ENCODE peak calls at places on chromosome 18, in seven cellular contexts. One of them, this sample, is unnamed.

GRCh38 chr18:75086494-75087034 is 122.4 kb downstream of the PTGR3 start:
- DNase-seq in CD8-positive, alpha-beta T cell: no peak
- DNase-seq in ovary: no peak
- DNase-seq in adrenal gland: no peak
- DNase-seq in WERI-Rb-1: no peak
- DNase-seq in sigmoid colon: no peak
- DNase-seq in HL-60: no peak
- DNase-seq in this sample: no peak

GRCh38 chr18:12944724-12945123 is 3.1 kb upstream of the SEH1L start:
- DNase-seq in CD8-positive, alpha-beta T cell: no peak
- DNase-seq in ovary: peak
- DNase-seq in adrenal gland: peak
- DNase-seq in WERI-Rb-1: no peak
- DNase-seq in sigmoid colon: no peak
- DNase-seq in HL-60: no peak
- DNase-seq in this sample: peak

GRCh38 chr18:33839452-33840225 is 261.6 kb downstream of the ASXL3 start:
- DNase-seq in CD8-positive, alpha-beta T cell: no peak
- DNase-seq in ovary: no peak
- DNase-seq in adrenal gland: no peak
- DNase-seq in WERI-Rb-1: peak
- DNase-seq in sigmoid colon: no peak
- DNase-seq in HL-60: no peak
- DNase-seq in this sample: no peak

GRCh38 chr18:45760443-45761036 is 36.6 kb downstream of the SLC14A1 start:
- DNase-seq in CD8-positive, alpha-beta T cell: no peak
- DNase-seq in ovary: no peak
- DNase-seq in adrenal gland: no peak
- DNase-seq in WERI-Rb-1: no peak
- DNase-seq in sigmoid colon: no peak
- DNase-seq in HL-60: no peak
- DNase-seq in this sample: no peak

GRCh38 chr18:46067431-46068007 is 4.5 kb downstream of the PSTPIP2 start:
- DNase-seq in CD8-positive, alpha-beta T cell: no peak
- DNase-seq in ovary: no peak
- DNase-seq in adrenal gland: no peak
- DNase-seq in WERI-Rb-1: no peak
- DNase-seq in sigmoid colon: no peak
- DNase-seq in HL-60: no peak
- DNase-seq in this sample: no peak

GRCh38 chr18:13291299-13291698 is 72.7 kb downstream of the LDLRAD4 start:
- DNase-seq in CD8-positive, alpha-beta T cell: no peak
- DNase-seq in ovary: no peak
- DNase-seq in adrenal gland: no peak
- DNase-seq in WERI-Rb-1: no peak
- DNase-seq in sigmoid colon: no peak
- DNase-seq in HL-60: no peak
- DNase-seq in this sample: no peak

GRCh38 chr18:48842259-48843061 is 108.3 kb downstream of the SMAD7 start:
- DNase-seq in CD8-positive, alpha-beta T cell: peak
- DNase-seq in ovary: no peak
- DNase-seq in adrenal gland: no peak
- DNase-seq in WERI-Rb-1: no peak
- DNase-seq in sigmoid colon: no peak
- DNase-seq in HL-60: no peak
- DNase-seq in this sample: peak

GRCh38 chr18:47909484-47909883 is 21.0 kb downstream of the SMAD2 start:
- DNase-seq in CD8-positive, alpha-beta T cell: no peak
- DNase-seq in ovary: no peak
- DNase-seq in adrenal gland: no peak
- DNase-seq in WERI-Rb-1: no peak
- DNase-seq in sigmoid colon: no peak
- DNase-seq in HL-60: no peak
- DNase-seq in this sample: no peak

GRCh38 chr18:22243513-22243912 is 74.1 kb downstream of the GATA6 start:
- DNase-seq in CD8-positive, alpha-beta T cell: no peak
- DNase-seq in ovary: no peak
- DNase-seq in adrenal gland: no peak
- DNase-seq in WERI-Rb-1: no peak
- DNase-seq in sigmoid colon: no peak
- DNase-seq in HL-60: no peak
- DNase-seq in this sample: no peak

GRCh38 chr18:34767601-34768027 is 57.5 kb downstream of the DTNA start:
- DNase-seq in CD8-positive, alpha-beta T cell: no peak
- DNase-seq in ovary: no peak
- DNase-seq in adrenal gland: no peak
- DNase-seq in WERI-Rb-1: no peak
- DNase-seq in sigmoid colon: no peak
- DNase-seq in HL-60: no peak
- DNase-seq in this sample: no peak

DNA sequence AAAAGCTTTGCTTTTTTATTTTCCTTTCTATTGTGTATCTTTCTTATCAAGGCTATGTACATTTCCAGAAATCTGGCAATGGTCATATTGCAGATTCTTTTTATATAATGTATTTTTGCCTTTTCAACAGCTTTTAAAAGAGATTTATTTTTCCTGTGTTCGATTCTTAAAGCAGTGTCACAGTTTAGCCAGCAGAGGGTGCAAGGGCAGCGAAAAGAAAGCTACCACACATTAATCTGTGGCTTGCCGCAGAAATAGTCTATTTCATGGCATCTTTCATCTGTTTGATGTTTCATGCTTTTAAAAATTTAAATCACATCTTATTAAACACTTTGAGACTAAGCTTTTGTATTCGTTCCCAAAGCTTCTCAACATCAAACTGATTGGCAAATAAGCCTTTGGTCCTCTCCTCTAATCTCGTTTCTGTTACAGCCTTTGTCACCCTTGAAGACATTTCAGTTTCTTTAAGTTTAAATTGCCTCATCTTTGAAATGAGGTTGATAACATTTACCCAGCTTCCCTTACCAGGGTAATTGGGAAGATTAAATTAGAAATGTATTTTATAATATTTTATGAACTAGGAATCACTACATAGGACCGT is 73.3 kb downstream of the PIK3C3 start:
- DNase-seq in CD8-positive, alpha-beta T cell: no peak
- DNase-seq in ovary: no peak
- DNase-seq in adrenal gland: no peak
- DNase-seq in WERI-Rb-1: peak
- DNase-seq in sigmoid colon: no peak
- DNase-seq in HL-60: no peak
- DNase-seq in this sample: no peak
- TF ChIP-seq CTCF in CD8-positive, alpha-beta T cell: peak
- TF ChIP-seq CTCF in ovary: no peak
- TF ChIP-seq CTCF in adrenal gland: peak
- TF ChIP-seq CTCF in WERI-Rb-1: peak
- TF ChIP-seq CTCF in sigmoid colon: peak
- TF ChIP-seq CTCF in HL-60: peak
- TF ChIP-seq CTCF in this sample: peak

GRCh38 chr18:72697706-72698105 is 153.6 kb upstream of the CBLN2 start:
- DNase-seq in CD8-positive, alpha-beta T cell: no peak
- DNase-seq in ovary: no peak
- DNase-seq in adrenal gland: no peak
- DNase-seq in WERI-Rb-1: no peak
- DNase-seq in sigmoid colon: no peak
- DNase-seq in HL-60: no peak
- DNase-seq in this sample: no peak

GRCh38 chr18:72692086-72692485 is 147.9 kb upstream of the CBLN2 start:
- DNase-seq in CD8-positive, alpha-beta T cell: no peak
- DNase-seq in ovary: no peak
- DNase-seq in adrenal gland: no peak
- DNase-seq in WERI-Rb-1: no peak
- DNase-seq in sigmoid colon: no peak
- DNase-seq in HL-60: no peak
- DNase-seq in this sample: peak

DNA sequence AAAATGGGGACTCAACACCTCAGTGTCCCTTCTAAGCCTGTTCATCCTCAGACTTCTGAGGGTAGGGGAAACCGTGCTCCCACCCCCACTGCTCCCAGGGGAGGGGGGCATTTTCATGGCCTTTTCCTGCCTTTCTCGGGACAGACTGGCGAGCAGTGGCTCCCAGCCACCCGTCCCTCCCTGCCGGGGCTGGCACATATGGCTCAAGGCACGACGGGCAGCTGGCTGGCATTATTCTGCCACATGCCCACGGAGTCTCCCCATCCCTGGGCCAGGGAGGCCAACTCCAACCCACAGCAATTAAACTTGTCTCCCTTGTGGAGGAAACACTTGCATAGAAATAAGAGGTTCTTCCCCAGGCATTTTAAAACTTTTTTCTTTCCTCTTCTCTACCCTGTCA is 148.5 kb upstream of the CBLN2 start:
- DNase-seq in CD8-positive, alpha-beta T cell: no peak
- DNase-seq in ovary: no peak
- DNase-seq in adrenal gland: no peak
- DNase-seq in WERI-Rb-1: no peak
- DNase-seq in sigmoid colon: no peak
- DNase-seq in HL-60: no peak
- DNase-seq in this sample: peak
- H3K4me3 ChIP-seq in CD8-positive, alpha-beta T cell: no peak
- H3K4me3 ChIP-seq in ovary: no peak
- H3K4me3 ChIP-seq in adrenal gland: no peak
- H3K4me3 ChIP-seq in WERI-Rb-1: no peak
- H3K4me3 ChIP-seq in sigmoid colon: no peak
- H3K4me3 ChIP-seq in HL-60: no peak
- H3K4me3 ChIP-seq in this sample: no peak

GRCh38 chr18:32670727-32671126 is 102.1 kb downstream of the KLHL14 start:
- DNase-seq in CD8-positive, alpha-beta T cell: no peak
- DNase-seq in ovary: no peak
- DNase-seq in adrenal gland: no peak
- DNase-seq in WERI-Rb-1: no peak
- DNase-seq in sigmoid colon: no peak
- DNase-seq in HL-60: no peak
- DNase-seq in this sample: no peak

GRCh38 chr18:32674491-32674890 is 98.3 kb downstream of the KLHL14 start:
- DNase-seq in CD8-positive, alpha-beta T cell: no peak
- DNase-seq in ovary: no peak
- DNase-seq in adrenal gland: no peak
- DNase-seq in WERI-Rb-1: no peak
- DNase-seq in sigmoid colon: no peak
- DNase-seq in HL-60: no peak
- DNase-seq in this sample: no peak

GRCh38 chr18:32669549-32670165 is 103.2 kb downstream of the KLHL14 start:
- DNase-seq in CD8-positive, alpha-beta T cell: no peak
- DNase-seq in ovary: no peak
- DNase-seq in adrenal gland: no peak
- DNase-seq in WERI-Rb-1: peak
- DNase-seq in sigmoid colon: no peak
- DNase-seq in HL-60: no peak
- DNase-seq in this sample: no peak
- H3K27ac ChIP-seq in CD8-positive, alpha-beta T cell: no peak
- H3K27ac ChIP-seq in ovary: no peak
- H3K27ac ChIP-seq in adrenal gland: no peak
- H3K27ac ChIP-seq in WERI-Rb-1: no peak
- H3K27ac ChIP-seq in sigmoid colon: no peak
- H3K27ac ChIP-seq in HL-60: no peak
- H3K27ac ChIP-seq in this sample: no peak

DNA sequence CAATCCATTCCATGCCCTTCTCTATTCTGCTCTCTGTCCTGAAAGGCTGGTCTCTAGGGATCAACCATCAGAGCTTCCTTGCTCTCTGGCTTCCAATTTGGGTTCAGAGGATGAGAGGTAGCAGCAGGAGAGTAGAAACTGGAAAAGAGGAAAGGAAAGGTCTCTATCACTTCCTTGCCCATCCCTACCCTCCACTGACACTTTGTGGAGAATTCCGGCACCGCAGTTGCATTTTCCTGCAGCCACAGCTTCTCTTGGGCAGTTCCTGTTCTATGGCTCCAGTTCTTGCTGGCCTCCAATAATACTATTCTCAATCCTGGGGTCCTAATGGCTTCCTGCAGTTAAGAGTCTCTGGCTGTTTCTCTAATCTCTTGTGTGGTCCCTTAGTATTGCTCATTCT is 13.3 kb upstream of the IMPACT start:
- DNase-seq in CD8-positive, alpha-beta T cell: no peak
- DNase-seq in ovary: peak
- DNase-seq in adrenal gland: no peak
- DNase-seq in WERI-Rb-1: peak
- DNase-seq in sigmoid colon: no peak
- DNase-seq in HL-60: no peak
- DNase-seq in this sample: no peak
- TF ChIP-seq CTCF in CD8-positive, alpha-beta T cell: no peak
- TF ChIP-seq CTCF in ovary: no peak
- TF ChIP-seq CTCF in adrenal gland: peak
- TF ChIP-seq CTCF in WERI-Rb-1: peak
- TF ChIP-seq CTCF in sigmoid colon: no peak
- TF ChIP-seq CTCF in HL-60: no peak
- TF ChIP-seq CTCF in this sample: no peak

GRCh38 chr18:79451237-79452125 is 55.8 kb downstream of the NFATC1 start:
- DNase-seq in CD8-positive, alpha-beta T cell: no peak
- DNase-seq in ovary: no peak
- DNase-seq in adrenal gland: no peak
- DNase-seq in WERI-Rb-1: no peak
- DNase-seq in sigmoid colon: no peak
- DNase-seq in HL-60: no peak
- DNase-seq in this sample: no peak

GRCh38 chr18:79454034-79454735 is 58.5 kb downstream of the NFATC1 start:
- DNase-seq in CD8-positive, alpha-beta T cell: no peak
- DNase-seq in ovary: no peak
- DNase-seq in adrenal gland: no peak
- DNase-seq in WERI-Rb-1: no peak
- DNase-seq in sigmoid colon: no peak
- DNase-seq in HL-60: no peak
- DNase-seq in this sample: no peak

GRCh38 chr18:79452190-79452990 is 56.7 kb downstream of the NFATC1 start:
- DNase-seq in CD8-positive, alpha-beta T cell: no peak
- DNase-seq in ovary: no peak
- DNase-seq in adrenal gland: no peak
- DNase-seq in WERI-Rb-1: no peak
- DNase-seq in sigmoid colon: no peak
- DNase-seq in HL-60: no peak
- DNase-seq in this sample: no peak

GRCh38 chr18:79455261-79455660 is 59.5 kb downstream of the NFATC1 start:
- DNase-seq in CD8-positive, alpha-beta T cell: no peak
- DNase-seq in ovary: no peak
- DNase-seq in adrenal gland: no peak
- DNase-seq in WERI-Rb-1: no peak
- DNase-seq in sigmoid colon: no peak
- DNase-seq in HL-60: no peak
- DNase-seq in this sample: no peak

DNA sequence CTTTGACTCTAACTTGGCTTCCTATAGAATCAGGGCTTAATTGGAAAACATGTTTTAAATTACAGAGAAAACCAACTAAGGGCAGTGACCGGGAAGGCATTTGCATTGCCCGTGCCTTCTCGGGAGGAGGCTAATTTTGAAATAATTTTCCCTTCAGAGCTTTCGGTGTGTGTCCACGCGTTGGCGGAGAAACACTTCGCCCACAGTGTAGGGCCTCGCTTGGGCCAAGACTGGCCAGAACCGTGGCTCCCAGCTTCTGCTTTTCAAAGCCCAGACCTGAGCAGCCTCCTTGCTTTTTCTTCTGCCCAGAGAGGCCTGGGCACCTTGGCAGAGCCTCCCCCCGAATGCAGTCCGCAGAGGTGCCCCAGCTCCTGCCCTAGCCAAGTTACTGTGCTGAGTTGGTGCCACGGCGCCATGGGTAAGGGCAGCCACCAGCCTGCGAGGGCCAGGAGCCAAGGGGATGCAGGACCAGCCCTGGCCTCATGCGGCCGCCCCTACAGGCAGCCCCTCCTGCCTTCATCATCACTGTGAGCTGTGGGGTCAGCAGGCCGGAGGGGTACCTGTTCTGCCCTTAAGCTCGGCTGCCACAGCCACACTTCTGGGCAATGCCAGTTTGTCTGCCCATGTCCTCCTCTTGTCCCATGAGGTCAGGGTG is 57.4 kb downstream of the NFATC1 start:
- DNase-seq in CD8-positive, alpha-beta T cell: no peak
- DNase-seq in ovary: no peak
- DNase-seq in adrenal gland: no peak
- DNase-seq in WERI-Rb-1: no peak
- DNase-seq in sigmoid colon: no peak
- DNase-seq in HL-60: no peak
- DNase-seq in this sample: peak
- H3K4me3 ChIP-seq in CD8-positive, alpha-beta T cell: no peak
- H3K4me3 ChIP-seq in ovary: no peak
- H3K4me3 ChIP-seq in adrenal gland: no peak
- H3K4me3 ChIP-seq in WERI-Rb-1: no peak
- H3K4me3 ChIP-seq in sigmoid colon: no peak
- H3K4me3 ChIP-seq in HL-60: no peak
- H3K4me3 ChIP-seq in this sample: no peak